ENCODE peak calls at places on chromosomes 2 and 18, in four cellular contexts. M is A549, P is K562, A is HepG2. U is an unnamed sample.
A peak's percentile ranks its signal among the peaks of the same experiment; 100 is the strongest.

GRCh38 chr2:160306985-160307384 is 106.9 kb upstream of the ITGB6 start:
- DNase-seq in M (no peak), P (no peak), A (no peak), U (peak; percentile 92)

GRCh38 chr2:162301151-162301804 is 17.2 kb downstream of the IFIH1 start:
- DNase-seq in M (peak; percentile 60), P (peak; percentile 34), A (peak; percentile 62), U (peak; percentile 75)

GRCh38 chr18:63158012-63158631 is 161.4 kb downstream of the BCL2 start:
- DNase-seq in M (no peak), P (no peak), A (no peak), U (no peak)

GRCh38 chr2:127326289-127326945 is 32.5 kb upstream of the ERCC3 start:
- DNase-seq in M (no peak), P (no peak), A (peak; percentile 13), U (peak; percentile 32)

GRCh38 chr2:36423619-36424120 is 68.1 kb downstream of the CRIM1 start:
- DNase-seq in M (no peak), P (no peak), A (no peak), U (no peak)

GRCh38 chr2:239008004-239008403 is 160.1 kb downstream of the TWIST2 start:
- DNase-seq in M (no peak), P (no peak), A (no peak), U (no peak)

GRCh38 chr2:240481720-240482119 is 46.3 kb downstream of the GPC1 start:
- DNase-seq in M (no peak), P (no peak), A (no peak), U (no peak)

GRCh38 chr2:181158453-181158852 is 178.0 kb downstream of the UBE2E3 start:
- DNase-seq in M (no peak), P (no peak), A (no peak), U (peak; percentile 34)

GRCh38 chr18:275486-275885 is 7.6 kb upstream of the THOC1 start:
- DNase-seq in M (no peak), P (no peak), A (no peak), U (no peak)

GRCh38 chr2:232937278-232937906 is 67.3 kb downstream of the SNORC start:
- DNase-seq in M (peak; percentile 52), P (peak; percentile 23), A (peak; percentile 68), U (peak; percentile 55)

GRCh38 chr2:231360401-231360800 is 35.1 kb upstream of the B3GNT7 start:
- DNase-seq in M (no peak), P (no peak), A (no peak), U (no peak)

GRCh38 chr2:189254268-189254883 is 74.8 kb upstream of the COL5A2 start:
- DNase-seq in M (peak; percentile 54), P (no peak), A (no peak), U (peak; percentile 71)

GRCh38 chr2:153823880-153824279 is 47.8 kb upstream of the GALNT13 start:
- DNase-seq in M (no peak), P (no peak), A (no peak), U (no peak)

GRCh38 chr2:39550701-39551285 is 113.7 kb upstream of the MAP4K3 start:
- DNase-seq in M (no peak), P (no peak), A (peak; percentile 99), U (peak; percentile 38)

GRCh38 chr18:21762181-21762772 is 21.7 kb downstream of the MIB1 start:
- DNase-seq in M (no peak), P (no peak), A (no peak), U (no peak)

GRCh38 chr2:215736653-215737290 is 276.6 kb downstream of the MREG start:
- DNase-seq in M (peak; percentile 76), P (peak; percentile 25), A (peak; percentile 69), U (peak; percentile 85)

GRCh38 chr18:23183356-23184150 is 48.3 kb downstream of the CABLES1 start:
- DNase-seq in M (no peak), P (no peak), A (no peak), U (peak; percentile 95)

GRCh38 chr2:102250278-102250821 is 61.0 kb upstream of the IL1RL1 start:
- DNase-seq in M (no peak), P (no peak), A (no peak), U (no peak)

GRCh38 chr18:26540041-26540628 is 8.2 kb downstream of the KCTD1 start:
- DNase-seq in M (peak; percentile 30), P (no peak), A (no peak), U (no peak)

GRCh38 chr2:46793423-46794416 is 121.9 kb downstream of the MCFD2 start:
- DNase-seq in M (no peak), P (no peak), A (peak; percentile 33), U (no peak)

GRCh38 chr2:27652790-27653189 is 10.6 kb downstream of the SUPT7L start:
- DNase-seq in M (no peak), P (no peak), A (no peak), U (no peak)

GRCh38 chr2:228848638-228849037 is 422.4 kb downstream of the PID1 start:
- DNase-seq in M (no peak), P (no peak), A (no peak), U (no peak)

GRCh38 chr18:42861259-42861658 is 254.2 kb downstream of the RIT2 start:
- DNase-seq in M (no peak), P (no peak), A (no peak), U (no peak)

GRCh38 chr18:28124239-28125029 is 52.5 kb downstream of the CDH2 start:
- DNase-seq in M (no peak), P (no peak), A (no peak), U (no peak)

GRCh38 chr18:62131305-62131909 is 55.4 kb downstream of the PIGN start:
- DNase-seq in M (peak; percentile 50), P (peak; percentile 60), A (peak; percentile 55), U (peak; percentile 76)

GRCh38 chr2:19346983-19347618 is 11.3 kb downstream of the OSR1 start:
- DNase-seq in M (no peak), P (no peak), A (no peak), U (no peak)

GRCh38 chr2:72278046-72278445 is 130.4 kb upstream of the CYP26B1 start:
- DNase-seq in M (peak; percentile 46), P (no peak), A (no peak), U (peak; percentile 79)

GRCh38 chr2:70607121-70607551 is 53.5 kb upstream of the TGFA start:
- DNase-seq in M (no peak), P (no peak), A (no peak), U (no peak)

GRCh38 chr2:239140346-239141020 is 260.3 kb downstream of the HDAC4 start:
- DNase-seq in M (no peak), P (no peak), A (no peak), U (no peak)

GRCh38 chr2:60519259-60519863 is 34.1 kb downstream of the BCL11A start:
- DNase-seq in M (no peak), P (no peak), A (no peak), U (peak; percentile 67)

GRCh38 chr2:99488587-99488998 is 1.2 kb downstream of the REV1 start:
- DNase-seq in M (peak; percentile 28), P (no peak), A (peak; percentile 83), U (peak; percentile 39)

GRCh38 chr2:241540766-241541561 is 17.6 kb upstream of the BOK start:
- DNase-seq in M (peak; percentile 80), P (peak; percentile 98), A (no peak), U (no peak)

GRCh38 chr2:210752532-210752931 is 196.1 kb downstream of the CPS1 start:
- DNase-seq in M (no peak), P (no peak), A (no peak), U (no peak)

GRCh38 chr2:120470041-120470716 is 124.2 kb downstream of the INHBB start:
- DNase-seq in M (peak; percentile 90), P (no peak), A (peak; percentile 95), U (peak; percentile 96)

GRCh38 chr2:173589604-173590277 is 235.1 kb downstream of the CDCA7 start:
- DNase-seq in M (peak; percentile 43), P (no peak), A (no peak), U (peak; percentile 39)

GRCh38 chr18:29840101-29840500 is 1202.4 kb downstream of the DSC3 start:
- DNase-seq in M (peak; percentile 5), P (no peak), A (no peak), U (peak; percentile 67)

GRCh38 chr18:12233378-12233777 is 20.8 kb upstream of the CIDEA start:
- DNase-seq in M (no peak), P (peak; percentile 14), A (no peak), U (peak; percentile 75)

DNA sequence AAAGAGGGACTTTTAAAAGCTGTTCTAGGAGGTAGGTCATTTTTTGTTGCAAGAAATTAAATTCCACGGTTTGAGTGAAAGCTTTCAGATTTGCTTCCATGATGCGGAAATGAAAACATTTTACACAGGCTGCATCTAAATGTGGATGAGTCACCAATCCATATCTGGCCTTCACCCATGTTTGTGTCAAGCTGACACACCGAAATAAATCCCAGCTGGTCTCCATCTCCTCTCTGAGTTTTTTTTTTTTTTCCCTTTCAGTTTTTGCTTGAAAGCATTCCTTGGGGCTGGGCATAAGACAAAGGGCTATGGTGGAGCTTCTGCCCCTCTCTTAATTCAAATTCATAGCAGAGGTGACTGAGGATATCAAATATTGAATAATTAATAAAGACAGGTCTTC is 558.2 kb upstream of the GCFC2 start:
- DNase-seq in M (peak; percentile 11), P (no peak), A (no peak), U (peak; percentile 5)
- TF ChIP-seq MAZ in M (no peak), P (no peak), A (no peak), U (no peak)

DNA sequence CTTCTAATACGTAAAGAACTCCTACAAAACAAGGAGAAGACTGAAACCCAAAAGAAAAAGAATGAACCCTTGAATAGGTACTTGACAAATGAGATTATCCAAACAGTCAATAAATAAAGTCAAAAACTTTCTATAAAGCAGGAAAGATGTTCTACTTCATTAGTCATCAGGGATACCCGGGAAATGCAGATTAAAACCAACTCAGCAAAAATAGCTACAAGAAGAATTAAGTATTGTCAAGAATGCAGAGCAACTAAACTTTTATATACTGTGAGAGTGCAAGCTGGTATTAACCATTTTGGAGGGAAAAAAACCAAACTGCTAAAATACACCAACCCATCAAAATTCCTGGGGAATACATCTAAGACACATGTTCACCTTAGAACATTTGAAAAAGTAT is 10.4 kb downstream of the TXNL1 start:
- DNase-seq in M (no peak), P (no peak), A (no peak), U (peak; percentile 10)
- TF ChIP-seq MAZ in M (no peak), P (no peak), A (no peak), U (no peak)

GRCh38 chr18:49152885-49153284 is 202.1 kb upstream of the SMAD7 start:
- DNase-seq in M (no peak), P (no peak), A (no peak), U (no peak)
- TF ChIP-seq MAZ in M (no peak), P (no peak), A (no peak), U (no peak)

GRCh38 chr18:51857989-51858388 is 482.0 kb upstream of the DCC start:
- DNase-seq in M (peak; percentile 5), P (no peak), A (no peak), U (no peak)
- TF ChIP-seq MAZ in M (no peak), P (no peak), A (no peak), U (no peak)

GRCh38 chr2:145909781-145910180 is 1389.9 kb upstream of the ZEB2 start:
- DNase-seq in M (no peak), P (no peak), A (peak; percentile 21), U (peak; percentile 3)
- TF ChIP-seq MAZ in M (no peak), P (no peak), A (no peak), U (no peak)

GRCh38 chr2:100976634-100977391 is 25.3 kb upstream of the RPL31 start:
- DNase-seq in M (no peak), P (no peak), A (no peak), U (peak; percentile 59)
- TF ChIP-seq MAZ in M (no peak), P (no peak), A (no peak), U (no peak)

GRCh38 chr2:9897796-9898195 is 53.7 kb upstream of the GRHL1 start:
- DNase-seq in M (no peak), P (no peak), A (no peak), U (peak; percentile 35)
- TF ChIP-seq MAZ in M (no peak), P (no peak), A (no peak), U (no peak)

GRCh38 chr18:37210781-37211180 is 354.8 kb downstream of the CELF4 start:
- DNase-seq in M (no peak), P (no peak), A (no peak), U (no peak)

GRCh38 chr18:37207343-37207742 is 358.3 kb downstream of the CELF4 start:
- DNase-seq in M (peak; percentile 3), P (no peak), A (no peak), U (no peak)
- TF ChIP-seq MAZ in M (no peak), P (no peak), A (no peak), U (no peak)

U was measured in IMR-90.